ENCODE peak calls at places on chromosomes 4 and X, in seven cellular contexts. V is activated effector memory CD4-positive, alpha-beta T cell treated with anti-CD3 and anti-CD28 coated beads, Interleukin-2, amount 50 U/mL, for 16 hours; E is ACHN; X is cardiac fibroblast; L is GM20000; W is astrocyte; C is activated CD8-positive, alpha-beta memory T cell treated with anti-CD3 and anti-CD28 coated beads for 48 hours. U is an unnamed sample.
A peak's percentile ranks its signal among the peaks of the same experiment; 100 is the strongest.

GRCh38 chrX:43556207-43556606 is 99.9 kb upstream of the MAOA start:
- DNase-seq in L (no peak), C (no peak), W (no peak), V (no peak), E (no peak), X (no peak), U (no peak)

GRCh38 chr4:108001540-108001939 is 11.9 kb downstream of the HADH start:
- DNase-seq in L (no peak), V (no peak), C (no peak), E (no peak), X (no peak), W (no peak), U (no peak)

GRCh38 chr4:174204194-174204831 is 79.2 kb downstream of the FBXO8 start:
- DNase-seq in W (no peak), L (no peak), V (no peak), X (no peak), E (no peak), C (no peak), U (no peak)

GRCh38 chr4:106690487-106690886 is 321.9 kb upstream of the GIMD1 start:
- DNase-seq in E (no peak), V (no peak), W (peak; percentile 65), C (no peak), X (no peak), L (no peak), U (no peak)

GRCh38 chrX:101252634-101253033 is 33.0 kb downstream of the DRP2 start:
- DNase-seq in C (no peak), W (no peak), L (no peak), E (no peak), X (peak; percentile 28), V (no peak), U (no peak)

GRCh38 chr4:51842167-51842553 is 793 bp upstream of the DCUN1D4 start:
- DNase-seq in C (no peak), E (peak; percentile 31), V (no peak), W (no peak), X (peak; percentile 38), L (peak; percentile 16), U (no peak)

GRCh38 chrX:123960956-123961267 is 594 bp upstream of the STAG2 start:
- DNase-seq in L (no peak), C (no peak), E (no peak), V (no peak), W (no peak), X (no peak), U (no peak)

GRCh38 chr4:17497890-17498523 is 13.9 kb downstream of the QDPR start:
- DNase-seq in L (no peak), W (no peak), C (no peak), X (no peak), V (no peak), E (no peak), U (no peak)

GRCh38 chr4:161101881-161102280 is 1061.9 kb downstream of the FSTL5 start:
- DNase-seq in V (no peak), L (no peak), X (no peak), C (no peak), E (no peak), W (no peak), U (no peak)

GRCh38 chrX:4182010-4182806 is 468.8 kb upstream of the PRKX start:
- DNase-seq in C (no peak), E (no peak), L (no peak), W (no peak), X (no peak), V (no peak), U (no peak)

GRCh38 chr4:103264905-103265304 is 66.8 kb upstream of the CENPE start:
- DNase-seq in L (no peak), E (no peak), C (no peak), X (no peak), W (no peak), V (no peak), U (no peak)

GRCh38 chr4:48899950-48900349 is 6.6 kb downstream of the OCIAD2 start:
- DNase-seq in V (no peak), C (no peak), X (peak; percentile 73), E (no peak), W (peak; percentile 78), L (no peak), U (no peak)

U was measured in stimulated activated CD8-positive, alpha-beta memory T cell treated with anti-CD3 and anti-CD28 coated beads, Interleukin-2, amount 100 ng/mL, for 1 hour.